ENCODE peak calls at places on chromosomes 11 and 22, in ten cellular contexts. One of them, this sample, is unnamed.

GRCh38 chr11:11582261-11582701 is 39.5 kb downstream of the GALNT18 start:
- DNase-seq in DND-41: no peak
- DNase-seq in IMR-90: no peak
- DNase-seq in astrocyte: no peak
- DNase-seq in neuronal stem cell: no peak
- DNase-seq in adipocyte: no peak
- DNase-seq in mesendoderm: no peak
- DNase-seq in PC-3: no peak
- DNase-seq in fibroblast of lung: no peak
- DNase-seq in neural progenitor cell: no peak
- DNase-seq in this sample: no peak

GRCh38 chr22:21000215-21000986 is 1.5 kb downstream of the THAP7 start:
- DNase-seq in DND-41: peak
- DNase-seq in IMR-90: no peak
- DNase-seq in astrocyte: no peak
- DNase-seq in neuronal stem cell: no peak
- DNase-seq in adipocyte: peak
- DNase-seq in mesendoderm: no peak
- DNase-seq in PC-3: peak
- DNase-seq in fibroblast of lung: peak
- DNase-seq in neural progenitor cell: no peak
- DNase-seq in this sample: peak

GRCh38 chr11:87421422-87421821 is 383.7 kb downstream of the TMEM135 start:
- DNase-seq in DND-41: peak
- DNase-seq in IMR-90: peak
- DNase-seq in astrocyte: peak
- DNase-seq in neuronal stem cell: peak
- DNase-seq in adipocyte: peak
- DNase-seq in mesendoderm: peak
- DNase-seq in PC-3: peak
- DNase-seq in fibroblast of lung: peak
- DNase-seq in neural progenitor cell: peak
- DNase-seq in this sample: peak

GRCh38 chr11:68632802-68633201 is 51.5 kb upstream of the GAL start:
- DNase-seq in DND-41: peak
- DNase-seq in IMR-90: peak
- DNase-seq in astrocyte: peak
- DNase-seq in neuronal stem cell: peak
- DNase-seq in adipocyte: peak
- DNase-seq in mesendoderm: peak
- DNase-seq in PC-3: peak
- DNase-seq in fibroblast of lung: peak
- DNase-seq in neural progenitor cell: peak
- DNase-seq in this sample: peak

GRCh38 chr22:31561238-31561887 is 65.0 kb downstream of the SFI1 start:
- DNase-seq in DND-41: peak
- DNase-seq in IMR-90: peak
- DNase-seq in astrocyte: peak
- DNase-seq in neuronal stem cell: peak
- DNase-seq in adipocyte: peak
- DNase-seq in mesendoderm: peak
- DNase-seq in PC-3: peak
- DNase-seq in fibroblast of lung: peak
- DNase-seq in neural progenitor cell: peak
- DNase-seq in this sample: peak

GRCh38 chr11:62012451-62013265 is 45.2 kb upstream of the FTH1 start:
- DNase-seq in DND-41: no peak
- DNase-seq in IMR-90: peak
- DNase-seq in astrocyte: peak
- DNase-seq in neuronal stem cell: no peak
- DNase-seq in adipocyte: peak
- DNase-seq in mesendoderm: no peak
- DNase-seq in PC-3: peak
- DNase-seq in fibroblast of lung: peak
- DNase-seq in neural progenitor cell: no peak
- DNase-seq in this sample: peak

GRCh38 chr11:17765381-17766359 is 31.1 kb downstream of the KCNC1 start:
- DNase-seq in DND-41: no peak
- DNase-seq in IMR-90: peak
- DNase-seq in astrocyte: peak
- DNase-seq in neuronal stem cell: peak
- DNase-seq in adipocyte: no peak
- DNase-seq in mesendoderm: peak
- DNase-seq in PC-3: no peak
- DNase-seq in fibroblast of lung: peak
- DNase-seq in neural progenitor cell: peak
- DNase-seq in this sample: peak

GRCh38 chr11:120689591-120689990 is 178.0 kb downstream of the GRIK4 start:
- DNase-seq in DND-41: no peak
- DNase-seq in IMR-90: no peak
- DNase-seq in astrocyte: no peak
- DNase-seq in neuronal stem cell: no peak
- DNase-seq in adipocyte: no peak
- DNase-seq in mesendoderm: no peak
- DNase-seq in PC-3: no peak
- DNase-seq in fibroblast of lung: no peak
- DNase-seq in neural progenitor cell: no peak
- DNase-seq in this sample: no peak

GRCh38 chr11:93504110-93505095 is 38.8 kb downstream of the SMCO4 start:
- DNase-seq in DND-41: no peak
- DNase-seq in IMR-90: no peak
- DNase-seq in astrocyte: no peak
- DNase-seq in neuronal stem cell: no peak
- DNase-seq in adipocyte: no peak
- DNase-seq in mesendoderm: no peak
- DNase-seq in PC-3: peak
- DNase-seq in fibroblast of lung: no peak
- DNase-seq in neural progenitor cell: no peak
- DNase-seq in this sample: no peak

GRCh38 chr11:47161134-47161854 is 15.4 kb downstream of the ARFGAP2 start:
- DNase-seq in DND-41: peak
- DNase-seq in IMR-90: peak
- DNase-seq in astrocyte: no peak
- DNase-seq in neuronal stem cell: peak
- DNase-seq in adipocyte: peak
- DNase-seq in mesendoderm: peak
- DNase-seq in PC-3: peak
- DNase-seq in fibroblast of lung: peak
- DNase-seq in neural progenitor cell: peak
- DNase-seq in this sample: peak

GRCh38 chr11:45102810-45103621 is 43.4 kb upstream of the PRDM11 start:
- DNase-seq in DND-41: peak
- DNase-seq in IMR-90: peak
- DNase-seq in astrocyte: peak
- DNase-seq in neuronal stem cell: peak
- DNase-seq in adipocyte: peak
- DNase-seq in mesendoderm: peak
- DNase-seq in PC-3: peak
- DNase-seq in fibroblast of lung: peak
- DNase-seq in neural progenitor cell: peak
- DNase-seq in this sample: peak

GRCh38 chr22:28348613-28349012 is 331.0 kb downstream of the TTC28 start:
- DNase-seq in DND-41: no peak
- DNase-seq in IMR-90: no peak
- DNase-seq in astrocyte: no peak
- DNase-seq in neuronal stem cell: no peak
- DNase-seq in adipocyte: no peak
- DNase-seq in mesendoderm: no peak
- DNase-seq in PC-3: no peak
- DNase-seq in fibroblast of lung: no peak
- DNase-seq in neural progenitor cell: no peak
- DNase-seq in this sample: no peak

GRCh38 chr11:29432719-29433325 is 584.0 kb downstream of the KCNA4 start:
- DNase-seq in DND-41: no peak
- DNase-seq in IMR-90: peak
- DNase-seq in astrocyte: no peak
- DNase-seq in neuronal stem cell: no peak
- DNase-seq in adipocyte: peak
- DNase-seq in mesendoderm: peak
- DNase-seq in PC-3: peak
- DNase-seq in fibroblast of lung: no peak
- DNase-seq in neural progenitor cell: peak
- DNase-seq in this sample: peak

GRCh38 chr22:24059793-24060192 is 48.7 kb downstream of the CABIN1 start:
- DNase-seq in DND-41: no peak
- DNase-seq in IMR-90: no peak
- DNase-seq in astrocyte: peak
- DNase-seq in neuronal stem cell: no peak
- DNase-seq in adipocyte: no peak
- DNase-seq in mesendoderm: no peak
- DNase-seq in PC-3: no peak
- DNase-seq in fibroblast of lung: no peak
- DNase-seq in neural progenitor cell: no peak
- DNase-seq in this sample: no peak

GRCh38 chr22:49155809-49156580 is 671.7 kb downstream of the BRD1 start:
- DNase-seq in DND-41: no peak
- DNase-seq in IMR-90: no peak
- DNase-seq in astrocyte: no peak
- DNase-seq in neuronal stem cell: no peak
- DNase-seq in adipocyte: no peak
- DNase-seq in mesendoderm: no peak
- DNase-seq in PC-3: no peak
- DNase-seq in fibroblast of lung: no peak
- DNase-seq in neural progenitor cell: no peak
- DNase-seq in this sample: peak
- H3K9ac ChIP-seq in DND-41: no peak
- H3K9ac ChIP-seq in IMR-90: no peak
- H3K9ac ChIP-seq in astrocyte: no peak
- H3K9ac ChIP-seq in neuronal stem cell: no peak
- H3K9ac ChIP-seq in adipocyte: no peak
- H3K9ac ChIP-seq in mesendoderm: no peak
- H3K9ac ChIP-seq in PC-3: no peak
- H3K9ac ChIP-seq in fibroblast of lung: no peak
- H3K9ac ChIP-seq in neural progenitor cell: no peak
- H3K9ac ChIP-seq in this sample: no peak

GRCh38 chr11:91596111-91596510 is 628.5 kb upstream of the FAT3 start:
- DNase-seq in DND-41: no peak
- DNase-seq in IMR-90: no peak
- DNase-seq in astrocyte: no peak
- DNase-seq in neuronal stem cell: no peak
- DNase-seq in adipocyte: no peak
- DNase-seq in mesendoderm: no peak
- DNase-seq in PC-3: peak
- DNase-seq in fibroblast of lung: no peak
- DNase-seq in neural progenitor cell: no peak
- DNase-seq in this sample: no peak
- H3K9ac ChIP-seq in DND-41: no peak
- H3K9ac ChIP-seq in IMR-90: no peak
- H3K9ac ChIP-seq in astrocyte: no peak
- H3K9ac ChIP-seq in neuronal stem cell: no peak
- H3K9ac ChIP-seq in adipocyte: no peak
- H3K9ac ChIP-seq in mesendoderm: no peak
- H3K9ac ChIP-seq in PC-3: no peak
- H3K9ac ChIP-seq in fibroblast of lung: no peak
- H3K9ac ChIP-seq in neural progenitor cell: no peak
- H3K9ac ChIP-seq in this sample: no peak

GRCh38 chr11:73323464-73323863 is 15.4 kb downstream of the ARHGEF17 start:
- DNase-seq in DND-41: no peak
- DNase-seq in IMR-90: peak
- DNase-seq in astrocyte: peak
- DNase-seq in neuronal stem cell: no peak
- DNase-seq in adipocyte: peak
- DNase-seq in mesendoderm: peak
- DNase-seq in PC-3: no peak
- DNase-seq in fibroblast of lung: peak
- DNase-seq in neural progenitor cell: peak
- DNase-seq in this sample: peak

GRCh38 chr11:73320786-73321325 is 12.8 kb downstream of the ARHGEF17 start:
- DNase-seq in DND-41: no peak
- DNase-seq in IMR-90: peak
- DNase-seq in astrocyte: no peak
- DNase-seq in neuronal stem cell: no peak
- DNase-seq in adipocyte: no peak
- DNase-seq in mesendoderm: no peak
- DNase-seq in PC-3: no peak
- DNase-seq in fibroblast of lung: peak
- DNase-seq in neural progenitor cell: no peak
- DNase-seq in this sample: peak

GRCh38 chr11:73322986-73323306 is 14.9 kb downstream of the ARHGEF17 start:
- DNase-seq in DND-41: no peak
- DNase-seq in IMR-90: no peak
- DNase-seq in astrocyte: no peak
- DNase-seq in neuronal stem cell: no peak
- DNase-seq in adipocyte: no peak
- DNase-seq in mesendoderm: no peak
- DNase-seq in PC-3: no peak
- DNase-seq in fibroblast of lung: no peak
- DNase-seq in neural progenitor cell: no peak
- DNase-seq in this sample: no peak

GRCh38 chr11:73322111-73322985 is 14.3 kb downstream of the ARHGEF17 start:
- DNase-seq in DND-41: no peak
- DNase-seq in IMR-90: peak
- DNase-seq in astrocyte: no peak
- DNase-seq in neuronal stem cell: no peak
- DNase-seq in adipocyte: peak
- DNase-seq in mesendoderm: no peak
- DNase-seq in PC-3: no peak
- DNase-seq in fibroblast of lung: peak
- DNase-seq in neural progenitor cell: no peak
- DNase-seq in this sample: peak

GRCh38 chr11:73321342-73322110 is 13.4 kb downstream of the ARHGEF17 start:
- DNase-seq in DND-41: peak
- DNase-seq in IMR-90: peak
- DNase-seq in astrocyte: peak
- DNase-seq in neuronal stem cell: no peak
- DNase-seq in adipocyte: peak
- DNase-seq in mesendoderm: no peak
- DNase-seq in PC-3: no peak
- DNase-seq in fibroblast of lung: peak
- DNase-seq in neural progenitor cell: no peak
- DNase-seq in this sample: peak
- H3K9ac ChIP-seq in DND-41: no peak
- H3K9ac ChIP-seq in IMR-90: peak
- H3K9ac ChIP-seq in astrocyte: peak
- H3K9ac ChIP-seq in neuronal stem cell: peak
- H3K9ac ChIP-seq in adipocyte: peak
- H3K9ac ChIP-seq in mesendoderm: peak
- H3K9ac ChIP-seq in PC-3: no peak
- H3K9ac ChIP-seq in fibroblast of lung: peak
- H3K9ac ChIP-seq in neural progenitor cell: no peak
- H3K9ac ChIP-seq in this sample: peak

DNA sequence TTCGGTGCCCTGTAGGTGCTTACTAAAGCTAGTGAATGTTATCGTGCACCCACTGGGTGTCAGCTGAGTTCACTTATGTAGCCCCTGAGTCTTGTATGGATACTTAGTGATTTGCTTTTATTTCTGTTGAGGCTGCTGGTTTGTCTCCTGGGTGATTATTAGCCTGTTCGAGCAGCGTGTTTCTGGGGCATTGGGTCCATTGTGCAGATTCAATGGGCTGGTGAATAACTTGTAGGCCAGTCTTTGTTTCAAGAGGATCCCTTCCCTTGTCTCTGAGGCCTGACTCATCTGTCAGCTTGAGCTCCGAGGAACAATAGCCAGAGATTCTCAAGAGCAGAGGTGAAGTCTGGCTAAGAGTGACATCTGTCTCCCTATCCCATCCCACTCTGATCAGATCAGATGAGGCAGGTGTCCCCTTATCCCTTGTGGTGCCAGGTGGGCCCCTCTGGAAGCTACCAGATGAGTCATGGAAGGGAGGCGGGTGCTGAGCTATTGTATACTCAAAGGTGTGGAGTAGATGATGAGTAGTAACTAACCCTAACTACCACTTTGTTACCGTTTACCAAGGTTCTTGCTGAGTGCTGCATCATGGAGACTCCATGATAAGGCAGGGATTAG is 3.7 kb downstream of the MIAT start:
- DNase-seq in DND-41: no peak
- DNase-seq in IMR-90: no peak
- DNase-seq in astrocyte: no peak
- DNase-seq in neuronal stem cell: peak
- DNase-seq in adipocyte: no peak
- DNase-seq in mesendoderm: peak
- DNase-seq in PC-3: no peak
- DNase-seq in fibroblast of lung: peak
- DNase-seq in neural progenitor cell: peak
- DNase-seq in this sample: no peak
- H3K9ac ChIP-seq in DND-41: no peak
- H3K9ac ChIP-seq in IMR-90: no peak
- H3K9ac ChIP-seq in astrocyte: no peak
- H3K9ac ChIP-seq in neuronal stem cell: no peak
- H3K9ac ChIP-seq in adipocyte: no peak
- H3K9ac ChIP-seq in mesendoderm: no peak
- H3K9ac ChIP-seq in PC-3: no peak
- H3K9ac ChIP-seq in fibroblast of lung: no peak
- H3K9ac ChIP-seq in neural progenitor cell: no peak
- H3K9ac ChIP-seq in this sample: no peak